ENCODE peak calls at places on chromosomes 7 and 10, in eight cellular contexts. C is lung, Y is AG09309, I is fibroblast of the aortic adventitia, J is AG04450, G is cardiac fibroblast, B is fibroblast of mammary gland, U is PC-9. E is an unnamed sample.

GRCh38 chr7:158279539-158280466 is 307.8 kb downstream of the PTPRN2 start:
- DNase-seq in C (no peak), Y (no peak), I (no peak), J (no peak), G (no peak), B (no peak), U (no peak), E (no peak)

GRCh38 chr7:46811529-46811928 is 770.4 kb downstream of the TNS3 start:
- DNase-seq in C (no peak), Y (peak), I (peak), J (peak), G (peak), B (peak), U (no peak), E (no peak)

GRCh38 chr10:8124436-8124835 is 69.9 kb downstream of the GATA3 start:
- DNase-seq in C (no peak), Y (no peak), I (no peak), J (no peak), G (no peak), B (no peak), U (no peak), E (no peak)

GRCh38 chr7:22373388-22373787 is 16.4 kb upstream of the RAPGEF5 start:
- DNase-seq in C (no peak), Y (no peak), I (no peak), J (no peak), G (no peak), B (no peak), U (no peak), E (no peak)

GRCh38 chr7:149238051-149238450 is 1.4 kb upstream of the ZNF212 start:
- DNase-seq in C (no peak), Y (no peak), I (no peak), J (no peak), G (no peak), B (peak), U (peak), E (no peak)

GRCh38 chr10:114397651-114398145 is 6.6 kb downstream of the AFAP1L2 start:
- DNase-seq in C (no peak), Y (no peak), I (peak), J (no peak), G (peak), B (no peak), U (no peak), E (no peak)

GRCh38 chr7:133484135-133484534 is 231.3 kb downstream of the EXOC4 start:
- DNase-seq in C (no peak), Y (no peak), I (no peak), J (no peak), G (no peak), B (no peak), U (no peak), E (no peak)

GRCh38 chr10:4845766-4846165 is 19.8 kb downstream of the AKR1E2 start:
- DNase-seq in C (no peak), Y (no peak), I (no peak), J (no peak), G (no peak), B (no peak), U (no peak), E (no peak)

GRCh38 chr10:7243873-7244272 is 167.0 kb downstream of the SFMBT2 start:
- DNase-seq in C (no peak), Y (no peak), I (no peak), J (no peak), G (no peak), B (no peak), U (no peak), E (no peak)

GRCh38 chr10:52383088-52383487 is 69.0 kb downstream of the DKK1 start:
- DNase-seq in C (no peak), Y (no peak), I (no peak), J (no peak), G (no peak), B (no peak), U (no peak), E (no peak)

GRCh38 chr10:47438857-47439474 is 44.9 kb downstream of the ANXA8 start:
- DNase-seq in C (no peak), Y (peak), I (peak), J (peak), G (peak), B (peak), U (peak), E (no peak)

GRCh38 chr7:70797109-70797514 is 334.8 kb upstream of the GALNT17 start:
- DNase-seq in C (no peak), Y (no peak), I (no peak), J (no peak), G (no peak), B (no peak), U (no peak), E (no peak)

GRCh38 chr7:27564881-27565482 is 97.7 kb downstream of the HIBADH start:
- DNase-seq in C (no peak), Y (no peak), I (no peak), J (no peak), G (no peak), B (no peak), U (no peak), E (no peak)

GRCh38 chr10:17655567-17656146 is 11.7 kb downstream of the STAM start:
- DNase-seq in C (no peak), Y (no peak), I (no peak), J (no peak), G (no peak), B (no peak), U (peak), E (no peak)

GRCh38 chr7:111089822-111090426 is 1.0 kb upstream of the LRRN3 start:
- DNase-seq in C (no peak), Y (no peak), I (peak), J (no peak), G (peak), B (peak), U (no peak), E (no peak)

GRCh38 chr10:127405221-127405620 is 143.9 kb upstream of the NPS start:
- DNase-seq in C (no peak), Y (peak), I (peak), J (peak), G (peak), B (peak), U (no peak), E (no peak)

GRCh38 chr10:3651969-3652653 is 132.9 kb downstream of the KLF6 start:
- DNase-seq in C (no peak), Y (no peak), I (no peak), J (no peak), G (no peak), B (no peak), U (no peak), E (no peak)

GRCh38 chr7:50155755-50156154 is 62.7 kb upstream of the ZPBP start:
- DNase-seq in C (no peak), Y (no peak), I (no peak), J (no peak), G (no peak), B (no peak), U (no peak), E (no peak)

GRCh38 chr7:55044791-55045190 is 26.0 kb downstream of the EGFR start:
- DNase-seq in C (no peak), Y (no peak), I (peak), J (no peak), G (no peak), B (no peak), U (no peak), E (no peak)

GRCh38 chr7:47582748-47583740 is 1.1 kb upstream of the TNS3 start:
- DNase-seq in C (no peak), Y (no peak), I (peak), J (no peak), G (no peak), B (no peak), U (peak), E (no peak)

GRCh38 chr7:85135931-85136330 is 50.9 kb downstream of the SEMA3D start:
- DNase-seq in C (no peak), Y (peak), I (peak), J (peak), G (peak), B (peak), U (no peak), E (no peak)

GRCh38 chr10:26626066-26626465 is 71.4 kb upstream of the PDSS1 start:
- DNase-seq in C (no peak), Y (no peak), I (no peak), J (no peak), G (no peak), B (no peak), U (no peak), E (no peak)

GRCh38 chr7:129777993-129778769 is 166.7 kb downstream of the NRF1 start:
- DNase-seq in C (no peak), Y (no peak), I (no peak), J (no peak), G (no peak), B (no peak), U (peak), E (no peak)

GRCh38 chr7:144459635-144460034 is 56.1 kb upstream of the NOBOX start:
- DNase-seq in C (no peak), Y (no peak), I (no peak), J (no peak), G (no peak), B (no peak), U (no peak), E (no peak)

GRCh38 chr7:102211590-102212550 is 74.8 kb upstream of the SH2B2 start:
- DNase-seq in C (no peak), Y (no peak), I (no peak), J (no peak), G (no peak), B (no peak), U (no peak), E (no peak)

GRCh38 chr10:95770084-95770720 is 14.2 kb downstream of the ENTPD1 start:
- DNase-seq in C (no peak), Y (no peak), I (no peak), J (no peak), G (no peak), B (no peak), U (no peak), E (no peak)

GRCh38 chr7:113710310-113711106 is 208.3 kb downstream of the PPP1R3A start:
- DNase-seq in C (peak), Y (peak), I (peak), J (peak), G (peak), B (peak), U (peak), E (peak)

GRCh38 chr7:22627136-22627535 is 99.9 kb upstream of the IL6 start:
- DNase-seq in C (no peak), Y (no peak), I (peak), J (no peak), G (peak), B (no peak), U (no peak), E (no peak)

GRCh38 chr7:155206286-155207020 is 91.2 kb upstream of the INSIG1 start:
- DNase-seq in C (peak), Y (peak), I (peak), J (peak), G (peak), B (peak), U (no peak), E (peak)

GRCh38 chr10:97597778-97598177 is 8.3 kb downstream of the C10orf62 start:
- DNase-seq in C (no peak), Y (no peak), I (no peak), J (no peak), G (no peak), B (no peak), U (peak), E (no peak)

GRCh38 chr10:37434091-37434490 is 308.7 kb downstream of the ANKRD30A start:
- DNase-seq in C (no peak), Y (peak), I (peak), J (no peak), G (peak), B (no peak), U (no peak), E (no peak)

GRCh38 chr7:100366411-100367250 is 6.7 kb upstream of the PILRA start:
- DNase-seq in C (no peak), Y (no peak), I (no peak), J (no peak), G (no peak), B (no peak), U (no peak), E (no peak)

GRCh38 chr10:113031147-113031546 is 81.1 kb downstream of the TCF7L2 start:
- DNase-seq in C (no peak), Y (no peak), I (peak), J (no peak), G (no peak), B (no peak), U (no peak), E (no peak)

DNA sequence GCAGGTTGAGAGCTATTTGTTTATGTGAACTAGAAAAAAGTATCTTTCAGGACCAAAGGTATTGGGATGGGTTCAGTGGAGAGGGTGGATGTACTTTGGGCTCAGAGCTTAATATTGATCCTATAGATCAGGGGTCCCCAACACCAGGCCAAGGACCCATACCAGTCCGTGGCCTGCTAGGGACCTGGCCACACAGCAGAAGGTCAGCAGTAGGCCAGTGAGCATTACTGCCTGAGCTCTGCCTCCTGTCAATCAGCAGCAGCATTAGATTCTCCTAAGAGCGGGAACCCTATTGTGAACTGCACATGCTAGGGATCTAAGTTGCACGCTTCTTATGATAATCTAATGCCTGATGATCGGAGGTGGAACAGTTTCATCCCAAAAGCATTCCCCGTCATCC is 115.8 kb upstream of the WDR11 start:
- DNase-seq in C (no peak), Y (no peak), I (no peak), J (no peak), G (no peak), B (no peak), U (no peak), E (no peak)
- H3K4me3 ChIP-seq in C (no peak), Y (no peak), I (no peak), J (no peak), G (no peak), B (no peak), U (no peak), E (no peak)

GRCh38 chr7:151249732-151250072 is 1.2 kb upstream of the SMARCD3 start:
- DNase-seq in C (peak), Y (no peak), I (peak), J (no peak), G (peak), B (no peak), U (no peak), E (no peak)
- H3K4me3 ChIP-seq in C (no peak), Y (peak), I (no peak), J (no peak), G (no peak), B (no peak), U (no peak), E (peak)

GRCh38 chr7:44537442-44537841 is 3.7 kb downstream of the NPC1L1 start:
- DNase-seq in C (no peak), Y (no peak), I (no peak), J (no peak), G (no peak), B (no peak), U (no peak), E (no peak)
- H3K4me3 ChIP-seq in C (no peak), Y (no peak), I (no peak), J (no peak), G (no peak), B (no peak), U (no peak), E (no peak)

GRCh38 chr10:78572565-78572964 is 496.2 kb upstream of the ZMIZ1 start:
- DNase-seq in C (no peak), Y (no peak), I (peak), J (no peak), G (peak), B (peak), U (no peak), E (no peak)

GRCh38 chr10:78571916-78572315 is 496.9 kb upstream of the ZMIZ1 start:
- DNase-seq in C (no peak), Y (no peak), I (no peak), J (no peak), G (no peak), B (no peak), U (no peak), E (no peak)

GRCh38 chr10:78577673-78578072 is 491.1 kb upstream of the ZMIZ1 start:
- DNase-seq in C (no peak), Y (no peak), I (no peak), J (no peak), G (no peak), B (no peak), U (no peak), E (no peak)

GRCh38 chr10:78576276-78576675 is 492.5 kb upstream of the ZMIZ1 start:
- DNase-seq in C (no peak), Y (no peak), I (no peak), J (no peak), G (no peak), B (no peak), U (no peak), E (no peak)

DNA sequence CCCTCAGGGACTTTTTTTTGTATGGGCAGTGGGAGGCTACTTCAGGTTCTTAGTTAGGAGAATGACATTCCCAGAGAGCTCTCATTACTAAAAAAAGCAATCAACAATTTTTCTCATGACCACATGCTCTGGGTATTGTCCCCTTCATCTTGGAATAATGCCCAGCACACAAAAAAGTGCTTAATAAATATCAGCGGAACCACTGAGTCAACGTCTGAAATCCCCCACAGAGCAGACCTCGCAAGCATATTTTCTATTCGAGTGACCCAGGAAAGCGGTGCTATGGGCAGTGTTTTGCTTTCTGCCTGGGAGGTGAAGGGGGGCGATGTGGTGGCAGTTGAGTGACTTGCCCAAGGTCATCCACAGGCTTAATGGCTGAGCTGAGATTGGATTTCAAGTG is 493.4 kb upstream of the ZMIZ1 start:
- DNase-seq in C (no peak), Y (no peak), I (no peak), J (no peak), G (no peak), B (no peak), U (no peak), E (no peak)
- H3K4me3 ChIP-seq in C (no peak), Y (no peak), I (no peak), J (no peak), G (no peak), B (no peak), U (no peak), E (no peak)

DNA sequence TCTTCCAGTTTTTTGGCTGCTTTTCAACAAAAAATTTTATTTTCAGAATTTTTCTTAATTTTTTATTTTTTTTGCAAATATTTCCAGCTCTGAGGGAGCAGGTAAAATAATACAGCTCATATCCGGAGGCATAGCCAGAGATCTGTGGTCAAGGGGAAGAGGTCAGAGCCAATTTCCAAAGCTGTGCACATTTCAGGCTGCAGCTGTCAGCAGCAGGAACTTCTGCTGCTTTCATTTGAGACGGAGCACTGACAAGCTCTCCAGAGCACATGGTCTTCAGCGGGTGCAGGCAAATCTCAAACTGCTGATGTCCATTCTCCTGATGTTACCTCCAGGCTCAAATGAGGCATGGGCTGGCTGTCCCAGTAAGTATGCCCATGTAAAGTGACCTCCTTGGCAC is 31.1 kb downstream of the SLC26A4 start:
- DNase-seq in C (no peak), Y (no peak), I (peak), J (no peak), G (peak), B (peak), U (no peak), E (no peak)
- H3K4me3 ChIP-seq in C (no peak), Y (no peak), I (no peak), J (no peak), G (no peak), B (no peak), U (no peak), E (no peak)

DNA sequence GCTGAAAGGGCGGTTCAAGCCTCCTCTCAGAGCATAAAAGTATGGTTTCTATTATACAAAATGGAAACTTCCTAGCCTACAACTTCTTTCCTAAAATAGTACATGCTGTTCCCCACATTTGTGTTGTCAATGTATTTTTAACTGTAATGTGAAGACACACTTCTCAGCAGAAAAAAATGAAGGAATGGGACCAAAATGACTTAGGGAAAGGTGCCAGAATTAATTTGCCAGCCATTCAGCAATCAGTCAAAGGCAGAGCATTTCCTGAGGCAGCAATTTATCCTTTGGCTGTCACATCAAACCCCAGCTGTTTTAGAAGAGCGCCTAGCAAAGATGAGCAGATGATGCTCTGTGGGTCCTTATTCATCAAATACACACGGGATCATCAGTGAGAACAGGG is 592.6 kb downstream of the KCNMA1 start:
- DNase-seq in C (no peak), Y (no peak), I (no peak), J (no peak), G (no peak), B (no peak), U (no peak), E (no peak)
- H3K4me3 ChIP-seq in C (no peak), Y (no peak), I (no peak), J (no peak), G (no peak), B (no peak), U (no peak), E (no peak)

GRCh38 chr7:15686209-15686956 is at the start of gene MEOX2:
- DNase-seq in C (peak), Y (no peak), I (peak), J (no peak), G (peak), B (peak), U (no peak), E (no peak)
- H3K4me3 ChIP-seq in C (peak), Y (peak), I (peak), J (peak), G (peak), B (peak), U (no peak), E (peak)

GRCh38 chr10:107473221-107473620 is 308.7 kb upstream of the SORCS1 start:
- DNase-seq in C (no peak), Y (no peak), I (no peak), J (no peak), G (no peak), B (no peak), U (no peak), E (no peak)

GRCh38 chr10:107481224-107481623 is 316.7 kb upstream of the SORCS1 start:
- DNase-seq in C (no peak), Y (no peak), I (no peak), J (no peak), G (no peak), B (no peak), U (no peak), E (no peak)

GRCh38 chr10:107474650-107475049 is 310.1 kb upstream of the SORCS1 start:
- DNase-seq in C (no peak), Y (no peak), I (no peak), J (no peak), G (no peak), B (no peak), U (no peak), E (no peak)

GRCh38 chr10:107476408-107476807 is 311.9 kb upstream of the SORCS1 start:
- DNase-seq in C (no peak), Y (no peak), I (no peak), J (no peak), G (no peak), B (no peak), U (no peak), E (no peak)

DNA sequence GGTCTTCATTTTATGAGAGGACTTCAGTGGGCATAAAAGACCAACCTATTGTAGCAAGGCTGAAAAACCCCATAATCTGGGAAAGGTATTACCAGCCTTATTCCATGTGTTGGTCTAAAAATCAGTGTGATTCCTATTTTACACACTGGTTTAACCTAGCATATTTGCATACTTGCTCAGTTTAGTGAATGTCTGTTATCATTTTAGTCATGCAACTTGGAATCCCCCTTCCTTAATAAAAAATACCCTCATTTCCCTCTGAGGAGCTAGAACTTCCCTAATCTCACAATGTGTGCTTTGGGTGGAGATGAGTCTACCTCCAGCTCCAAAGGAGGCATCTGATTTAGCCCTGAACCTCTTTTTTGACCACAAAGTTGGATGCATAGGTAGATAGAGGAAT is 312.8 kb upstream of the SORCS1 start:
- DNase-seq in C (no peak), Y (no peak), I (no peak), J (no peak), G (no peak), B (no peak), U (no peak), E (no peak)
- H3K4me3 ChIP-seq in C (no peak), Y (no peak), I (no peak), J (no peak), G (no peak), B (no peak), U (no peak), E (no peak)

E was measured in Panc1.